ENCODE peak calls at places on chromosomes 5 and 9, in ten cellular contexts. I, D, W, J, B, R, K, L, Z and E are unnamed samples.
A peak's percentile ranks its signal among the peaks of the same experiment; 100 is the strongest.

GRCh38 chr9:4678679-4679267 is 596 bp upstream of the CDC37L1 start:
- DNase-seq in D (no peak), I (peak; percentile 50), J (no peak), Z (no peak), W (no peak), R (no peak), B (peak; percentile 68), K (no peak), L (no peak), E (no peak)

GRCh38 chr5:90939208-90939607 is 380.6 kb downstream of the ADGRV1 start:
- DNase-seq in B (no peak), Z (no peak), D (no peak), L (no peak), K (no peak), I (no peak), W (no peak), R (no peak), J (no peak), E (no peak)

GRCh38 chr5:133430095-133430494 is 182.2 kb downstream of the FSTL4 start:
- DNase-seq in K (no peak), L (no peak), R (no peak), B (no peak), W (no peak), J (no peak), I (no peak), D (no peak), Z (no peak), E (no peak)

GRCh38 chr5:133287500-133287899 is 235.7 kb downstream of the HSPA4 start:
- DNase-seq in L (peak; percentile 65), R (no peak), W (no peak), D (peak; percentile 28), I (peak; percentile 8), B (peak; percentile 27), K (no peak), J (peak; percentile 26), Z (peak; percentile 8), E (no peak)

GRCh38 chr9:127311239-127311741 is 46.7 kb downstream of the GARNL3 start:
- DNase-seq in R (no peak), W (no peak), B (no peak), J (no peak), Z (no peak), D (peak; percentile 12), K (no peak), I (peak; percentile 36), L (peak; percentile 65), E (peak; percentile 11)

GRCh38 chr9:115167175-115167574 is 49.2 kb upstream of the TNC start:
- DNase-seq in K (no peak), B (no peak), J (no peak), I (no peak), Z (peak; percentile 62), R (no peak), D (no peak), L (peak; percentile 86), W (no peak), E (no peak)

GRCh38 chr5:137022725-137023124 is 476.4 kb downstream of the SPOCK1 start:
- DNase-seq in L (peak; percentile 18), J (no peak), D (no peak), Z (no peak), I (no peak), B (no peak), W (no peak), R (no peak), K (no peak), E (no peak)

GRCh38 chr5:124528838-124529237 is 217.6 kb downstream of the ZNF608 start:
- DNase-seq in B (no peak), L (no peak), Z (no peak), K (no peak), D (no peak), W (no peak), J (no peak), I (no peak), R (no peak), E (no peak)

GRCh38 chr5:136518814-136519213 is 153.5 kb upstream of the TRPC7 start:
- DNase-seq in Z (no peak), R (no peak), K (no peak), I (no peak), L (no peak), J (no peak), D (no peak), B (no peak), W (no peak), E (no peak)

GRCh38 chr9:4435197-4435596 is 55.1 kb upstream of the SLC1A1 start:
- DNase-seq in B (no peak), D (no peak), J (no peak), I (no peak), W (no peak), L (peak; percentile 85), R (no peak), Z (peak; percentile 44), K (no peak), E (no peak)

GRCh38 chr9:137273095-137273490 is 4.4 kb upstream of the TOR4A start:
- DNase-seq in B (no peak), I (peak; percentile 51), W (no peak), K (no peak), D (peak; percentile 67), R (no peak), L (no peak), Z (no peak), J (no peak), E (no peak)

GRCh38 chr5:37029436-37029835 is 152.9 kb downstream of the NIPBL start:
- DNase-seq in D (no peak), R (no peak), J (no peak), L (no peak), Z (no peak), K (no peak), I (no peak), B (no peak), W (no peak), E (no peak)

GRCh38 chr5:17327048-17327447 is 109.6 kb downstream of the BASP1 start:
- DNase-seq in Z (no peak), K (no peak), I (no peak), J (no peak), R (no peak), L (no peak), D (no peak), B (no peak), W (no peak), E (no peak)